ENCODE peak calls at places on chromosomes 5 and 9, in eight cellular contexts. K is endothelial cell of umbilical vein; F is colonic mucosa; Y is CD4-positive, alpha-beta T cell; P is left ventricle myocardium inferior; D is heart left ventricle; L is Peyer's patch; V is heart right ventricle. J is an unnamed sample.

GRCh38 chr9:129712595-129713524 is 40.0 kb downstream of the PTGES start:
- DNase-seq in K (no peak), F (no peak), V (no peak), P (no peak), D (no peak), L (no peak), Y (no peak), J (no peak)

GRCh38 chr5:67165524-67166459 is 30.8 kb downstream of the CD180 start:
- DNase-seq in L (peak), F (peak), K (peak), P (peak), V (peak), D (peak), Y (peak), J (peak)

GRCh38 chr5:80755634-80756033 is 100.9 kb upstream of the DHFR start:
- DNase-seq in Y (no peak), P (no peak), V (no peak), K (no peak), D (no peak), F (no peak), L (no peak), J (no peak)

GRCh38 chr5:77168884-77169254 is 41.6 kb upstream of the PDE8B start:
- DNase-seq in L (peak), P (no peak), Y (no peak), K (no peak), V (no peak), F (peak), D (no peak), J (no peak)

GRCh38 chr5:139574641-139575312 is 13.6 kb downstream of the UBE2D2 start:
- DNase-seq in F (no peak), L (no peak), Y (no peak), D (no peak), P (no peak), V (no peak), K (peak), J (peak)

GRCh38 chr5:140109050-140109817 is 4.7 kb upstream of the PURA start:
- DNase-seq in F (peak), V (peak), D (peak), Y (no peak), P (no peak), K (no peak), L (no peak), J (no peak)

GRCh38 chr5:38555354-38556114 is 912 bp downstream of the LIFR start:
- DNase-seq in F (no peak), K (peak), P (no peak), D (no peak), V (no peak), L (no peak), Y (no peak), J (no peak)

GRCh38 chr5:91119941-91120850 is 262.9 kb downstream of the ARRDC3 start:
- DNase-seq in P (no peak), L (no peak), K (no peak), D (no peak), F (no peak), Y (no peak), V (no peak), J (no peak)

GRCh38 chr5:136810198-136810823 is 445.0 kb upstream of the TRPC7 start:
- DNase-seq in P (no peak), V (peak), Y (no peak), L (no peak), D (peak), F (no peak), K (no peak), J (no peak)

GRCh38 chr9:88733651-88734470 is 198.9 kb downstream of the NXNL2 start:
- DNase-seq in D (no peak), P (peak), V (peak), F (no peak), Y (no peak), L (no peak), K (peak), J (no peak)

GRCh38 chr5:51651476-51651875 is 268.2 kb downstream of the ISL1 start:
- DNase-seq in D (no peak), K (peak), Y (no peak), F (no peak), P (no peak), L (no peak), V (no peak), J (no peak)

GRCh38 chr9:33852216-33852826 is 35.4 kb downstream of the UBE2R2 start:
- DNase-seq in K (peak), V (peak), D (peak), Y (peak), F (peak), P (peak), L (peak), J (peak)

GRCh38 chr9:108534741-108535140 is 321.0 kb downstream of the ACTL7B start:
- DNase-seq in L (no peak), K (no peak), Y (no peak), V (no peak), P (no peak), D (no peak), F (no peak), J (no peak)
- H3K27ac ChIP-seq in L (no peak), K (no peak), Y (no peak), V (no peak), P (no peak), D (no peak), F (no peak), J (no peak)

DNA sequence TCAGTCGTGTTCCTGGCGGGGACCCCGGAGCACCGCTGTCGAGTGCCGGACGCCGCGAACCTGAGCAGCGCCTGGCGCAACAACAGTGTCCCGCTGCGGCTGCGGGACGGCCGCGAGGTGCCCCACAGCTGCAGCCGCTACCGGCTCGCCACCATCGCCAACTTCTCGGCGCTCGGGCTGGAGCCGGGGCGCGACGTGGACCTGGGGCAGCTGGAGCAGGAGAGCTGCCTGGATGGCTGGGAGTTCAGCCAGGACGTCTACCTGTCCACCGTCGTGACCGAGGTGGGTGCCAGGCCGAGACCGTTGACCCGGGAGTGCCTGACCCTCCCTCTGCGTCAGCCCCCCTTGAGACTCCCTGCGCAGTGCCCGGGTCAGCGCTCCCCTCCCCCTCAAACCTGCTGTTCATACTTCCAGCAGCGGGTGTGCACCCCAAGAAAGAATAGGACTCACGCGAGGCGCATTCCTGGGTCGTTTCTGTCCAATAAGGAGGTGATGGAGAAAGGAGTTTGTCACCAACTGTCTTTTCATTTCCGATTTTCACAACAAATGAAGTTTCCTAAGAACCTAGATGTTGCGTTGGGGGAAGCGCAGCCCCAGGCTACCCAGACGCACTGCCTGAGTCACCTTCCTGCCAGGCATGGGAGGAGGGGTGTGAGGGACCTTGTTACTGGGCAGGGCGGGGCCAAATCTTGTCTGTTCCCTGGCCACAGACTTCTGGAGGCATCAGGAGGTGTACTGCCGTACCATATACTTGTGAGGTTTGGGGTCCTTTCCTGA is 722 bp downstream of the SLC22A4 start:
- DNase-seq in P (peak), Y (peak), V (peak), F (peak), L (peak), K (peak), D (peak), J (peak)
- H3K27ac ChIP-seq in P (peak), Y (no peak), V (peak), F (peak), L (peak), K (peak), D (peak), J (no peak)

DNA sequence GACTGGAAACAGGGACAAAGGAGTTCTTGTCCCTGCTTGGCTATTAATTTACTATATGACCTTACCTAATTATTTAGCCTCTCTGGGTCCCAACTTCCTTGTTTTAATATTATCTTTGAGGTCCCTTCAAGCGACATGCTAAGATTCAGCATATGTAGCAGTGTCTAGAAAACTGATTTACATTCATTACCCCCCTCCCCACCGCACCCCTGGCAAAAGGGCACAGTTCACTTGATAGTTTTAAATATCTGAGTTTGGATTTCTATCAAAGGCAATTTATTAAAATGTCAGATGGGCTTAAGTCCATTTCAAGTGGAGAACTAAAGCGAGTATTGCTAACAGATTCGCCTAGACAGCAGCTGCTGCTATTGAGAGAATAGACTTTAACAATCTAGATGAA is 3.9 kb downstream of the CEMIP2 start:
- DNase-seq in L (no peak), Y (no peak), P (no peak), D (no peak), K (no peak), F (peak), V (no peak), J (no peak)
- H3K27ac ChIP-seq in L (no peak), Y (no peak), P (no peak), D (no peak), K (no peak), F (no peak), V (no peak), J (peak)

GRCh38 chr5:172553167-172553566 is 87.9 kb upstream of the NEURL1B start:
- DNase-seq in D (no peak), P (no peak), F (no peak), Y (no peak), V (no peak), K (no peak), L (no peak), J (no peak)

GRCh38 chr5:172553838-172554344 is 87.2 kb upstream of the NEURL1B start:
- DNase-seq in L (no peak), D (no peak), K (no peak), F (no peak), V (no peak), Y (no peak), P (peak), J (no peak)

GRCh38 chr5:172556262-172556661 is 84.8 kb upstream of the NEURL1B start:
- DNase-seq in F (no peak), V (no peak), D (no peak), P (peak), K (no peak), Y (no peak), L (no peak), J (no peak)

GRCh38 chr5:172556971-172557461 is 84.0 kb upstream of the NEURL1B start:
- DNase-seq in D (peak), K (no peak), P (peak), L (no peak), Y (no peak), V (peak), F (peak), J (no peak)

DNA sequence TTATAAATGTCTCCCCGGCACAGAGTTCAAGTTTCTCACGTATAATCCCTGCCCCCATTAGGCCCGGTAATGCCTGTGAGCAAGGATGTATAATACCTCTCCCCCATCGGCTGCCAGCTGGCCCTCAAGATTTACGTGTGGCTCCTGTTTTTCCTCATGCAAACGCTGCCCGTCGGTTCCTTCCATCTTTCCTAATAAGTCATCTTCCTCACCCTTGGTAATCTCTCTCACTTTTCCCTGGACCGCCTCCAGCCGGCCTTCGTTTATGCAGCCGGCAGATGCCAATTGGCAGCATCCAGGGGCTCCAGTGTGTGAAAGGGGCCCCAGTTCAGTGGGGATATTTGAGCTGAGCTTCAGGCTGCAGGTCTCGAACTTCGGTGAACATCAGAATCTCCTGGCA is 86.5 kb upstream of the NEURL1B start:
- DNase-seq in D (no peak), K (no peak), V (no peak), L (no peak), F (no peak), Y (no peak), P (peak), J (no peak)
- H3K27ac ChIP-seq in D (no peak), K (no peak), V (no peak), L (no peak), F (no peak), Y (no peak), P (no peak), J (no peak)